ENCODE peak calls at places on chromosome X, in eight cellular contexts. S is glutamatergic neuron, N is mammary epithelial cell, M is T1000, D is fibroblast of lung, E is transverse colon, Z is Karpas-422, J is cerebellar nuclear complex. B is an unnamed sample.

GRCh38 chrX:154049209-154050112 is 29.8 kb upstream of the IRAK1 start:
- DNase-seq in S (no peak), N (no peak), M (no peak), D (no peak), E (no peak), Z (no peak), J (no peak), B (no peak)

GRCh38 chrX:122439836-122440235 is 744.2 kb upstream of the GRIA3 start:
- DNase-seq in S (no peak), N (no peak), M (no peak), D (no peak), E (no peak), Z (no peak), J (no peak), B (no peak)

GRCh38 chrX:107025538-107025937 is 25.5 kb upstream of the MORC4 start:
- DNase-seq in S (no peak), N (peak), M (no peak), D (peak), E (no peak), Z (peak), J (no peak), B (no peak)

GRCh38 chrX:37746268-37746931 is 33.5 kb upstream of the CYBB start:
- DNase-seq in S (no peak), N (peak), M (peak), D (no peak), E (no peak), Z (no peak), J (no peak), B (no peak)

GRCh38 chrX:46624090-46624786 is 50.7 kb downstream of the CHST7 start:
- DNase-seq in S (no peak), N (no peak), M (no peak), D (no peak), E (no peak), Z (no peak), J (no peak), B (no peak)

GRCh38 chrX:141701081-141701480 is 2.5 kb upstream of the SPANXD start:
- DNase-seq in S (no peak), N (peak), M (no peak), D (no peak), E (no peak), Z (no peak), J (no peak), B (no peak)

GRCh38 chrX:45505214-45505613 is 304.5 kb upstream of the DIPK2B start:
- DNase-seq in S (no peak), N (peak), M (peak), D (peak), E (no peak), Z (no peak), J (no peak), B (no peak)

GRCh38 chrX:153469811-153470410 is 465 bp downstream of the HAUS7 start:
- DNase-seq in S (peak), N (peak), M (no peak), D (no peak), E (no peak), Z (peak), J (no peak), B (peak)

GRCh38 chrX:145630081-145630480 is 187.5 kb upstream of the SLITRK2 start:
- DNase-seq in S (no peak), N (no peak), M (no peak), D (no peak), E (no peak), Z (no peak), J (no peak), B (no peak)

GRCh38 chrX:136211766-136212556 is 39.2 kb downstream of the MAP7D3 start:
- DNase-seq in S (no peak), N (no peak), M (no peak), D (no peak), E (no peak), Z (no peak), J (no peak), B (no peak)

GRCh38 chrX:17547658-17548057 is 172.7 kb downstream of the NHS start:
- DNase-seq in S (no peak), N (peak), M (peak), D (peak), E (peak), Z (no peak), J (no peak), B (peak)

GRCh38 chrX:87664381-87664780 is 146.8 kb downstream of the KLHL4 start:
- DNase-seq in S (no peak), N (peak), M (no peak), D (peak), E (no peak), Z (peak), J (no peak), B (no peak)

GRCh38 chrX:24340501-24340900 is 19.9 kb upstream of the SUPT20HL1 start:
- DNase-seq in S (no peak), N (no peak), M (no peak), D (no peak), E (no peak), Z (no peak), J (no peak), B (no peak)

GRCh38 chrX:154308108-154308946 is 12.7 kb downstream of the TKTL1 start:
- DNase-seq in S (peak), N (peak), M (no peak), D (peak), E (peak), Z (peak), J (no peak), B (no peak)

GRCh38 chrX:45006002-45006800 is 133.2 kb downstream of the KDM6A start:
- DNase-seq in S (no peak), N (peak), M (no peak), D (no peak), E (no peak), Z (no peak), J (no peak), B (no peak)

GRCh38 chrX:12292996-12293765 is 154.9 kb downstream of the FRMPD4 start:
- DNase-seq in S (no peak), N (no peak), M (no peak), D (peak), E (no peak), Z (no peak), J (no peak), B (no peak)

GRCh38 chrX:3295731-3296130 is 50.7 kb downstream of the MXRA5 start:
- DNase-seq in S (no peak), N (peak), M (no peak), D (no peak), E (no peak), Z (peak), J (no peak), B (no peak)

GRCh38 chrX:153825042-153825441 is 5.3 kb downstream of the PDZD4 start:
- DNase-seq in S (no peak), N (no peak), M (no peak), D (no peak), E (no peak), Z (no peak), J (no peak), B (no peak)

B was measured in mucosa of descending colon.